ENCODE peak calls at places on chromosomes 2 and 18, in eight cellular contexts. One of them, this sample, is unnamed.

GRCh38 chr2:240197439-240198139 is 57.1 kb upstream of the OTOS start:
- DNase-seq in HFFc6: no peak
- DNase-seq in astrocyte of the cerebellum: no peak
- DNase-seq in omental fat pad: no peak
- DNase-seq in MCF 10A: no peak
- DNase-seq in mucosa of descending colon: no peak
- DNase-seq in neural progenitor cell: no peak
- DNase-seq in colonic mucosa: no peak
- DNase-seq in this sample: peak

GRCh38 chr18:25675123-25675850 is 323.3 kb upstream of the ZNF521 start:
- DNase-seq in colonic mucosa: no peak
- DNase-seq in MCF 10A: no peak
- DNase-seq in astrocyte of the cerebellum: no peak
- DNase-seq in omental fat pad: no peak
- DNase-seq in neural progenitor cell: peak
- DNase-seq in HFFc6: no peak
- DNase-seq in mucosa of descending colon: no peak
- DNase-seq in this sample: no peak

GRCh38 chr2:187581125-187581896 is 27.1 kb upstream of the TFPI start:
- DNase-seq in colonic mucosa: peak
- DNase-seq in MCF 10A: peak
- DNase-seq in astrocyte of the cerebellum: peak
- DNase-seq in mucosa of descending colon: no peak
- DNase-seq in omental fat pad: no peak
- DNase-seq in HFFc6: peak
- DNase-seq in neural progenitor cell: peak
- DNase-seq in this sample: no peak

GRCh38 chr2:99403524-99403923 is 66.3 kb downstream of the EIF5B start:
- DNase-seq in mucosa of descending colon: no peak
- DNase-seq in neural progenitor cell: no peak
- DNase-seq in MCF 10A: no peak
- DNase-seq in HFFc6: no peak
- DNase-seq in astrocyte of the cerebellum: no peak
- DNase-seq in omental fat pad: no peak
- DNase-seq in colonic mucosa: no peak
- DNase-seq in this sample: no peak

GRCh38 chr2:151111599-151112278 is 149.9 kb downstream of the RBM43 start:
- DNase-seq in omental fat pad: no peak
- DNase-seq in colonic mucosa: no peak
- DNase-seq in neural progenitor cell: no peak
- DNase-seq in HFFc6: peak
- DNase-seq in MCF 10A: peak
- DNase-seq in mucosa of descending colon: no peak
- DNase-seq in astrocyte of the cerebellum: peak
- DNase-seq in this sample: no peak

GRCh38 chr18:38545071-38545470 is 979.5 kb upstream of the CELF4 start:
- DNase-seq in omental fat pad: no peak
- DNase-seq in colonic mucosa: no peak
- DNase-seq in astrocyte of the cerebellum: no peak
- DNase-seq in MCF 10A: peak
- DNase-seq in mucosa of descending colon: no peak
- DNase-seq in neural progenitor cell: peak
- DNase-seq in HFFc6: no peak
- DNase-seq in this sample: no peak

GRCh38 chr2:86042256-86043168 is 63.2 kb downstream of the POLR1A start:
- DNase-seq in MCF 10A: no peak
- DNase-seq in astrocyte of the cerebellum: no peak
- DNase-seq in colonic mucosa: no peak
- DNase-seq in mucosa of descending colon: no peak
- DNase-seq in HFFc6: no peak
- DNase-seq in omental fat pad: peak
- DNase-seq in neural progenitor cell: no peak
- DNase-seq in this sample: no peak

GRCh38 chr18:11464129-11464528 is 145.3 kb upstream of the SLC35G4 start:
- DNase-seq in HFFc6: no peak
- DNase-seq in mucosa of descending colon: no peak
- DNase-seq in MCF 10A: no peak
- DNase-seq in colonic mucosa: no peak
- DNase-seq in astrocyte of the cerebellum: no peak
- DNase-seq in neural progenitor cell: no peak
- DNase-seq in omental fat pad: no peak
- DNase-seq in this sample: no peak

GRCh38 chr18:76941284-76941683 is 118.9 kb downstream of the ZNF236 start:
- DNase-seq in HFFc6: no peak
- DNase-seq in MCF 10A: no peak
- DNase-seq in astrocyte of the cerebellum: no peak
- DNase-seq in mucosa of descending colon: no peak
- DNase-seq in neural progenitor cell: no peak
- DNase-seq in colonic mucosa: peak
- DNase-seq in omental fat pad: no peak
- DNase-seq in this sample: no peak

GRCh38 chr18:76938619-76939018 is 116.3 kb downstream of the ZNF236 start:
- DNase-seq in neural progenitor cell: no peak
- DNase-seq in mucosa of descending colon: no peak
- DNase-seq in MCF 10A: no peak
- DNase-seq in omental fat pad: no peak
- DNase-seq in colonic mucosa: no peak
- DNase-seq in HFFc6: no peak
- DNase-seq in astrocyte of the cerebellum: no peak
- DNase-seq in this sample: no peak

GRCh38 chr18:76935722-76936337 is 113.5 kb downstream of the ZNF236 start:
- DNase-seq in HFFc6: no peak
- DNase-seq in astrocyte of the cerebellum: no peak
- DNase-seq in colonic mucosa: no peak
- DNase-seq in omental fat pad: no peak
- DNase-seq in MCF 10A: no peak
- DNase-seq in neural progenitor cell: no peak
- DNase-seq in mucosa of descending colon: no peak
- DNase-seq in this sample: no peak

GRCh38 chr18:76937597-76937996 is 115.2 kb downstream of the ZNF236 start:
- DNase-seq in colonic mucosa: no peak
- DNase-seq in MCF 10A: no peak
- DNase-seq in astrocyte of the cerebellum: no peak
- DNase-seq in neural progenitor cell: no peak
- DNase-seq in mucosa of descending colon: no peak
- DNase-seq in omental fat pad: no peak
- DNase-seq in HFFc6: peak
- DNase-seq in this sample: no peak

GRCh38 chr18:76936877-76937276 is 114.5 kb downstream of the ZNF236 start:
- DNase-seq in astrocyte of the cerebellum: no peak
- DNase-seq in HFFc6: no peak
- DNase-seq in colonic mucosa: no peak
- DNase-seq in MCF 10A: no peak
- DNase-seq in mucosa of descending colon: no peak
- DNase-seq in neural progenitor cell: no peak
- DNase-seq in omental fat pad: no peak
- DNase-seq in this sample: no peak
- TF ChIP-seq CTCF in astrocyte of the cerebellum: no peak
- TF ChIP-seq CTCF in HFFc6: no peak
- TF ChIP-seq CTCF in colonic mucosa: no peak
- TF ChIP-seq CTCF in MCF 10A: no peak
- TF ChIP-seq CTCF in mucosa of descending colon: no peak
- TF ChIP-seq CTCF in neural progenitor cell: no peak
- TF ChIP-seq CTCF in omental fat pad: no peak
- TF ChIP-seq CTCF in this sample: no peak

DNA sequence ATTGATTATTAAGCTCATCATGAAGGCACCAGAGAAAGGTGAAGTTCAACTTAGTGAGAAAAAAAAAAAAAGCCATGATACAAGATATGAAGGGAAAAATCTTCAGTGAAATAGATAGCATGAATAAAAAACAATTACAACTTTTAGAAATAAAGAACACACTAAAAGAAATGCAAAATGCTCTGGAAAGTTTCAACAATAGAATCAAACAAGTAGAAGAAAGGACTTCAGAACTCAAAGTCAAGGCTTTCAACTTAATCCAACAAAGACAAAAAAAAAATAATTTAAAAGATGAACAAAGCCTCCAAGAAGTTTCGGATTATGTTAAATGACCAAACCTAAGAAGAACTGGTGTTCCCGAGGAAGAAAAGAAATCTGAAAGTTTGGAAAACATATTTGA is 105.5 kb downstream of the GRB14 start:
- DNase-seq in omental fat pad: no peak
- DNase-seq in colonic mucosa: no peak
- DNase-seq in MCF 10A: no peak
- DNase-seq in astrocyte of the cerebellum: no peak
- DNase-seq in mucosa of descending colon: no peak
- DNase-seq in HFFc6: no peak
- DNase-seq in neural progenitor cell: no peak
- DNase-seq in this sample: no peak
- TF ChIP-seq CTCF in omental fat pad: no peak
- TF ChIP-seq CTCF in colonic mucosa: no peak
- TF ChIP-seq CTCF in MCF 10A: no peak
- TF ChIP-seq CTCF in astrocyte of the cerebellum: no peak
- TF ChIP-seq CTCF in mucosa of descending colon: no peak
- TF ChIP-seq CTCF in HFFc6: no peak
- TF ChIP-seq CTCF in neural progenitor cell: no peak
- TF ChIP-seq CTCF in this sample: no peak

DNA sequence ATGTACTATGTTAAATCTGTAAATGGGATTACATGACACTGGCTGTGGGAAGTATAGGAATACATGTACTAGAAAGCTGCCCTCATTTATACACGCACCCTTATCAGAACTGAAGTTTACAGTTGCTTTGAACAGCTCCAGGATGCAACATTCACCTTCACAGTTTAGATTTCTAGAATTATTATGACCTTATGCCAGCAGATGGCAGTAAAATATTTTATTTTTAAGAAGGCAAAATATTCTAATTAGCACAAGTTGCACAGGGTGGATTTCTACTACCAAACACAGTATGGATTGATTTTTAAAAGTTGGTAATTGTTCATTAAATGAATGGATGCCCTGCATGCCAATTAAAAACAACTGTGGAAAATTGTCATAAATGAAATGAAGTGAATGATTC is 670.4 kb downstream of the KCNJ3 start:
- DNase-seq in omental fat pad: no peak
- DNase-seq in neural progenitor cell: no peak
- DNase-seq in colonic mucosa: no peak
- DNase-seq in mucosa of descending colon: no peak
- DNase-seq in HFFc6: peak
- DNase-seq in MCF 10A: peak
- DNase-seq in astrocyte of the cerebellum: no peak
- DNase-seq in this sample: no peak
- TF ChIP-seq CTCF in omental fat pad: no peak
- TF ChIP-seq CTCF in neural progenitor cell: peak
- TF ChIP-seq CTCF in colonic mucosa: peak
- TF ChIP-seq CTCF in mucosa of descending colon: no peak
- TF ChIP-seq CTCF in HFFc6: peak
- TF ChIP-seq CTCF in MCF 10A: peak
- TF ChIP-seq CTCF in astrocyte of the cerebellum: peak
- TF ChIP-seq CTCF in this sample: peak

DNA sequence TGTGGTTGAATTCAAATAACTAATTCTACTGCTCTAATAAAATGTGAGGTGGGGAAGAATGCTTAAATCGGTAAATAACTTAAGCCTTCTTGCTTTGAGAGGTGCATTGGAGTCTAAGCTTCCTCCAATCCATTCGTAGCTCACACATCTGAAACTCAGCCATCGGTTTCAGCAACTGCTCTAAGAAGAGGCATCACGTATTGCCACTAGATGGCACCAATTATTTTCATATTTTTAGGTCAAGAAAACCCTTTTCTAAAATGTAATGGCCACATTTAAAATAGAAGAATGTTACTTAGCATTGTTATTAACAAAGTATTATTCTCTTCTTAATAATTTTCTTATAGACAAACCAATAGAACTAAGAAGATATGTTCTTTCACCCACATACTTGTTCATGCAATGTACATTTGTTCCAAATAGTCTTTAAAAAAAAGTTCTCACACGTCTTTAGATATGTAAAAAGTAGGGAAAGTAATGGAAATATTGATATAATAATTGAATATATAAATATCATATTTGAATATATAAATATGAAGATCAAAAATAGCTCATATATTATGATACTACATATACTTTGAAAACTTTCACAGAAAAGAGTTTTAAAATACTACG is 229.8 kb downstream of the CCDC178 start:
- DNase-seq in mucosa of descending colon: no peak
- DNase-seq in omental fat pad: no peak
- DNase-seq in MCF 10A: peak
- DNase-seq in astrocyte of the cerebellum: peak
- DNase-seq in neural progenitor cell: peak
- DNase-seq in HFFc6: peak
- DNase-seq in colonic mucosa: no peak
- DNase-seq in this sample: no peak
- TF ChIP-seq CTCF in mucosa of descending colon: no peak
- TF ChIP-seq CTCF in omental fat pad: no peak
- TF ChIP-seq CTCF in MCF 10A: peak
- TF ChIP-seq CTCF in astrocyte of the cerebellum: peak
- TF ChIP-seq CTCF in neural progenitor cell: peak
- TF ChIP-seq CTCF in HFFc6: peak
- TF ChIP-seq CTCF in colonic mucosa: peak
- TF ChIP-seq CTCF in this sample: peak

GRCh38 chr2:169320561-169320960 is 41.8 kb downstream of the LRP2 start:
- DNase-seq in mucosa of descending colon: no peak
- DNase-seq in MCF 10A: no peak
- DNase-seq in neural progenitor cell: no peak
- DNase-seq in omental fat pad: no peak
- DNase-seq in colonic mucosa: no peak
- DNase-seq in HFFc6: no peak
- DNase-seq in astrocyte of the cerebellum: no peak
- DNase-seq in this sample: no peak

GRCh38 chr2:169315357-169315756 is 47.0 kb downstream of the LRP2 start:
- DNase-seq in colonic mucosa: no peak
- DNase-seq in neural progenitor cell: no peak
- DNase-seq in mucosa of descending colon: no peak
- DNase-seq in astrocyte of the cerebellum: no peak
- DNase-seq in omental fat pad: no peak
- DNase-seq in MCF 10A: no peak
- DNase-seq in HFFc6: no peak
- DNase-seq in this sample: no peak
- TF ChIP-seq CTCF in colonic mucosa: no peak
- TF ChIP-seq CTCF in neural progenitor cell: no peak
- TF ChIP-seq CTCF in mucosa of descending colon: no peak
- TF ChIP-seq CTCF in astrocyte of the cerebellum: no peak
- TF ChIP-seq CTCF in omental fat pad: no peak
- TF ChIP-seq CTCF in MCF 10A: no peak
- TF ChIP-seq CTCF in HFFc6: no peak
- TF ChIP-seq CTCF in this sample: no peak

GRCh38 chr2:162965151-162965550 is 126.6 kb upstream of the KCNH7 start:
- DNase-seq in MCF 10A: no peak
- DNase-seq in astrocyte of the cerebellum: no peak
- DNase-seq in colonic mucosa: no peak
- DNase-seq in omental fat pad: no peak
- DNase-seq in HFFc6: no peak
- DNase-seq in neural progenitor cell: no peak
- DNase-seq in mucosa of descending colon: no peak
- DNase-seq in this sample: no peak

GRCh38 chr2:162967826-162968225 is 129.3 kb upstream of the KCNH7 start:
- DNase-seq in omental fat pad: no peak
- DNase-seq in astrocyte of the cerebellum: no peak
- DNase-seq in neural progenitor cell: no peak
- DNase-seq in HFFc6: no peak
- DNase-seq in mucosa of descending colon: no peak
- DNase-seq in colonic mucosa: no peak
- DNase-seq in MCF 10A: no peak
- DNase-seq in this sample: no peak

GRCh38 chr2:162963156-162963555 is 124.6 kb upstream of the KCNH7 start:
- DNase-seq in astrocyte of the cerebellum: no peak
- DNase-seq in HFFc6: no peak
- DNase-seq in mucosa of descending colon: no peak
- DNase-seq in colonic mucosa: no peak
- DNase-seq in MCF 10A: no peak
- DNase-seq in neural progenitor cell: no peak
- DNase-seq in omental fat pad: no peak
- DNase-seq in this sample: no peak

GRCh38 chr2:162967137-162967536 is 128.6 kb upstream of the KCNH7 start:
- DNase-seq in neural progenitor cell: no peak
- DNase-seq in astrocyte of the cerebellum: no peak
- DNase-seq in colonic mucosa: no peak
- DNase-seq in MCF 10A: no peak
- DNase-seq in HFFc6: no peak
- DNase-seq in omental fat pad: no peak
- DNase-seq in mucosa of descending colon: no peak
- DNase-seq in this sample: no peak

GRCh38 chr2:162964513-162964912 is 125.9 kb upstream of the KCNH7 start:
- DNase-seq in neural progenitor cell: no peak
- DNase-seq in mucosa of descending colon: no peak
- DNase-seq in omental fat pad: no peak
- DNase-seq in astrocyte of the cerebellum: no peak
- DNase-seq in HFFc6: no peak
- DNase-seq in MCF 10A: no peak
- DNase-seq in colonic mucosa: no peak
- DNase-seq in this sample: no peak
- TF ChIP-seq CTCF in neural progenitor cell: no peak
- TF ChIP-seq CTCF in mucosa of descending colon: no peak
- TF ChIP-seq CTCF in omental fat pad: no peak
- TF ChIP-seq CTCF in astrocyte of the cerebellum: no peak
- TF ChIP-seq CTCF in HFFc6: no peak
- TF ChIP-seq CTCF in MCF 10A: no peak
- TF ChIP-seq CTCF in colonic mucosa: no peak
- TF ChIP-seq CTCF in this sample: no peak

This sample was measured in mesothelial cell of epicardium.